ENCODE peak calls at places on chromosomes 11 and 22, in four cellular contexts. T is activated naive CD4-positive, alpha-beta T cell treated with anti-CD3 and anti-CD28 coated beads, Interleukin-2, amount 50 U/mL, for 72 hours; K is aorta; C is WERI-Rb-1. B is an unnamed sample.

GRCh38 chr11:100706179-100706578 is 19.1 kb downstream of the ARHGAP42 start:
- DNase-seq in C (no peak), T (no peak), K (no peak), B (no peak)

GRCh38 chr22:45318168-45318557 is 8.4 kb downstream of the FAM118A start:
- DNase-seq in C (no peak), K (peak), T (peak), B (peak)

GRCh38 chr11:81071641-81072040 is 1630.8 kb upstream of the TENM4 start:
- DNase-seq in C (peak), T (no peak), K (no peak), B (no peak)

GRCh38 chr11:44271286-44271685 is 38.7 kb downstream of the ALX4 start:
- DNase-seq in C (no peak), T (no peak), K (no peak), B (no peak)

GRCh38 chr22:29315286-29316195 is at the start of gene RASL10A:
- DNase-seq in K (peak), C (peak), T (no peak), B (peak)

GRCh38 chr11:100752371-100753073 is 65.4 kb downstream of the ARHGAP42 start:
- DNase-seq in K (no peak), C (no peak), T (no peak), B (no peak)

GRCh38 chr11:13016415-13016814 is 7.3 kb downstream of the RASSF10 start:
- DNase-seq in T (no peak), K (no peak), C (no peak), B (peak)

GRCh38 chr11:16815047-16815767 is 76.8 kb downstream of the C11orf58 start:
- DNase-seq in T (no peak), K (peak), C (no peak), B (peak)